ENCODE peak calls at places on chromosomes 6 and 20, in seven cellular contexts. One of them, this sample, is unnamed. For H3K36me3 and H3K4me1, the result is how much of the 10 kb centered on the place peaks cover.

GRCh38 chr6:158439255-158439654 is 120.6 kb upstream of the TMEM181 start:
- DNase-seq in MM.1S: no peak
- DNase-seq in kidney: no peak
- DNase-seq in hepatocyte: no peak
- DNase-seq in aorta: no peak
- DNase-seq in body of pancreas: no peak
- DNase-seq in pancreas: no peak
- DNase-seq in this sample: no peak

GRCh38 chr6:125827788-125828313 is 37.1 kb downstream of the NCOA7 start:
- DNase-seq in MM.1S: no peak
- DNase-seq in hepatocyte: no peak
- DNase-seq in kidney: no peak
- DNase-seq in body of pancreas: no peak
- DNase-seq in pancreas: no peak
- DNase-seq in aorta: no peak
- DNase-seq in this sample: no peak

GRCh38 chr6:111494951-111495350 is 11.9 kb upstream of the REV3L start:
- DNase-seq in kidney: no peak
- DNase-seq in MM.1S: no peak
- DNase-seq in hepatocyte: no peak
- DNase-seq in aorta: no peak
- DNase-seq in body of pancreas: no peak
- DNase-seq in pancreas: no peak
- DNase-seq in this sample: no peak

GRCh38 chr6:62974452-62974851 is 236.8 kb upstream of the FKBP1C start:
- DNase-seq in pancreas: no peak
- DNase-seq in MM.1S: peak
- DNase-seq in body of pancreas: no peak
- DNase-seq in kidney: no peak
- DNase-seq in hepatocyte: no peak
- DNase-seq in aorta: no peak
- DNase-seq in this sample: no peak

GRCh38 chr6:52305948-52306767 is 21.6 kb upstream of the MCM3 start:
- DNase-seq in pancreas: no peak
- DNase-seq in body of pancreas: no peak
- DNase-seq in kidney: no peak
- DNase-seq in aorta: no peak
- DNase-seq in hepatocyte: no peak
- DNase-seq in MM.1S: peak
- DNase-seq in this sample: no peak

GRCh38 chr6:32664827-32665362 is 1.6 kb downstream of the HLA-DQB1 start:
- DNase-seq in hepatocyte: no peak
- DNase-seq in pancreas: no peak
- DNase-seq in kidney: no peak
- DNase-seq in body of pancreas: peak
- DNase-seq in MM.1S: no peak
- DNase-seq in aorta: peak
- DNase-seq in this sample: peak

GRCh38 chr6:26223677-26224546 is 136.7 kb downstream of the HFE start:
- DNase-seq in hepatocyte: peak
- DNase-seq in pancreas: peak
- DNase-seq in kidney: no peak
- DNase-seq in MM.1S: peak
- DNase-seq in aorta: no peak
- DNase-seq in body of pancreas: peak
- DNase-seq in this sample: peak

GRCh38 chr6:69888842-69889590 is 22.7 kb downstream of the COL19A1 start:
- DNase-seq in MM.1S: no peak
- DNase-seq in body of pancreas: no peak
- DNase-seq in kidney: no peak
- DNase-seq in aorta: no peak
- DNase-seq in pancreas: no peak
- DNase-seq in hepatocyte: no peak
- DNase-seq in this sample: no peak

GRCh38 chr20:10115021-10115420 is 80.2 kb downstream of the ANKEF1 start:
- DNase-seq in body of pancreas: no peak
- DNase-seq in aorta: no peak
- DNase-seq in hepatocyte: no peak
- DNase-seq in pancreas: no peak
- DNase-seq in kidney: no peak
- DNase-seq in MM.1S: no peak
- DNase-seq in this sample: no peak

GRCh38 chr20:22717466-22717865 is 133.1 kb upstream of the FOXA2 start:
- DNase-seq in hepatocyte: peak
- DNase-seq in aorta: no peak
- DNase-seq in body of pancreas: no peak
- DNase-seq in pancreas: no peak
- DNase-seq in MM.1S: no peak
- DNase-seq in kidney: no peak
- DNase-seq in this sample: peak

GRCh38 chr6:32073613-32074012 is 35.4 kb downstream of the CYP21A2 start:
- DNase-seq in hepatocyte: no peak
- DNase-seq in aorta: no peak
- DNase-seq in body of pancreas: no peak
- DNase-seq in MM.1S: no peak
- DNase-seq in pancreas: no peak
- DNase-seq in kidney: no peak
- DNase-seq in this sample: no peak

GRCh38 chr20:50322703-50323131 is 132.1 kb downstream of the CEBPB start:
- DNase-seq in pancreas: no peak
- DNase-seq in MM.1S: no peak
- DNase-seq in kidney: no peak
- DNase-seq in aorta: peak
- DNase-seq in hepatocyte: no peak
- DNase-seq in body of pancreas: no peak
- DNase-seq in this sample: no peak

GRCh38 chr6:137722749-137723272 is 144.2 kb upstream of the TNFAIP3 start:
- DNase-seq in kidney: no peak
- DNase-seq in body of pancreas: no peak
- DNase-seq in MM.1S: peak
- DNase-seq in hepatocyte: no peak
- DNase-seq in aorta: no peak
- DNase-seq in pancreas: no peak
- DNase-seq in this sample: no peak

GRCh38 chr6:41798901-41799300 is 11.4 kb downstream of the TOMM6 start:
- DNase-seq in hepatocyte: no peak
- DNase-seq in kidney: no peak
- DNase-seq in aorta: no peak
- DNase-seq in MM.1S: no peak
- DNase-seq in body of pancreas: no peak
- DNase-seq in pancreas: no peak
- DNase-seq in this sample: no peak
- H3K36me3 ChIP-seq in hepatocyte: under half
- H3K36me3 ChIP-seq in kidney: under half
- H3K36me3 ChIP-seq in aorta: under half
- H3K36me3 ChIP-seq in MM.1S: under half
- H3K36me3 ChIP-seq in body of pancreas: under half
- H3K36me3 ChIP-seq in pancreas: under half
- H3K36me3 ChIP-seq in this sample: under half

GRCh38 chr20:62622178-62622876 is 20.0 kb upstream of the SLCO4A1 start:
- DNase-seq in body of pancreas: no peak
- DNase-seq in MM.1S: no peak
- DNase-seq in pancreas: peak
- DNase-seq in aorta: no peak
- DNase-seq in kidney: peak
- DNase-seq in hepatocyte: no peak
- DNase-seq in this sample: no peak

GRCh38 chr20:62622877-62623487 is 19.3 kb upstream of the SLCO4A1 start:
- DNase-seq in aorta: no peak
- DNase-seq in pancreas: no peak
- DNase-seq in hepatocyte: no peak
- DNase-seq in body of pancreas: no peak
- DNase-seq in MM.1S: no peak
- DNase-seq in kidney: peak
- DNase-seq in this sample: no peak

GRCh38 chr20:62621251-62622110 is 20.8 kb upstream of the SLCO4A1 start:
- DNase-seq in kidney: peak
- DNase-seq in aorta: no peak
- DNase-seq in pancreas: no peak
- DNase-seq in hepatocyte: no peak
- DNase-seq in body of pancreas: no peak
- DNase-seq in MM.1S: no peak
- DNase-seq in this sample: no peak

GRCh38 chr20:62618622-62619529 is 23.4 kb upstream of the SLCO4A1 start:
- DNase-seq in hepatocyte: no peak
- DNase-seq in body of pancreas: no peak
- DNase-seq in kidney: peak
- DNase-seq in MM.1S: no peak
- DNase-seq in pancreas: no peak
- DNase-seq in aorta: no peak
- DNase-seq in this sample: no peak

DNA sequence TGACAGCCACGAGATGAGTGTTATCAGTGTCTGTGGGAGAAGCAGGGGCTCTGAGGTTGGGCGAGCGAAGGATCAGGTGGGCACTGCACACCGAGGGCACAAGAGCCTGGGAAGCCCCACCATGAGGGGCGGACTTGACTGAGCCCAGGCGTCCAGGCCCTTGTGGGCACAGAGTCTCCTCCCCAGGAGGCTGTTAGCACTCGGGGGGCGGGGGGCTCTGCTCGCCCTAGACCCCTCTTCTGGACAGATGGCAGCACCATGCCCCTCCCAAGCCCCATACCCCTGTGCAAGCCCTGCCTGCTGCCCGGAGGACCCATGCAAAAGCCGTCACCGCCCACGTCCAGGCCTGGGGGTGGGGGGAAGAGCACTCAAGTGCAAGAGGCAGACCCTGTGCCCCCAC is 21.7 kb upstream of the SLCO4A1 start:
- DNase-seq in hepatocyte: no peak
- DNase-seq in aorta: no peak
- DNase-seq in body of pancreas: no peak
- DNase-seq in MM.1S: no peak
- DNase-seq in kidney: peak
- DNase-seq in pancreas: no peak
- DNase-seq in this sample: no peak
- H3K4me1 ChIP-seq in hepatocyte: under half
- H3K4me1 ChIP-seq in aorta: under half
- H3K4me1 ChIP-seq in body of pancreas: under half
- H3K4me1 ChIP-seq in MM.1S: under half
- H3K4me1 ChIP-seq in kidney: under half
- H3K4me1 ChIP-seq in pancreas: under half
- H3K4me1 ChIP-seq in this sample: under half

GRCh38 chr6:6581014-6581413 is 7.5 kb upstream of the LY86 start:
- DNase-seq in MM.1S: no peak
- DNase-seq in hepatocyte: no peak
- DNase-seq in pancreas: no peak
- DNase-seq in aorta: no peak
- DNase-seq in kidney: no peak
- DNase-seq in body of pancreas: no peak
- DNase-seq in this sample: no peak
- H3K36me3 ChIP-seq in MM.1S: under half
- H3K36me3 ChIP-seq in hepatocyte: under half
- H3K36me3 ChIP-seq in pancreas: under half
- H3K36me3 ChIP-seq in aorta: under half
- H3K36me3 ChIP-seq in kidney: under half
- H3K36me3 ChIP-seq in body of pancreas: under half
- H3K36me3 ChIP-seq in this sample: under half

GRCh38 chr6:2857185-2857579 is 15.5 kb upstream of the SERPINB1 start:
- DNase-seq in aorta: peak
- DNase-seq in kidney: no peak
- DNase-seq in hepatocyte: no peak
- DNase-seq in MM.1S: no peak
- DNase-seq in pancreas: no peak
- DNase-seq in body of pancreas: no peak
- DNase-seq in this sample: no peak

GRCh38 chr6:2855061-2855519 is 13.4 kb upstream of the SERPINB1 start:
- DNase-seq in kidney: no peak
- DNase-seq in pancreas: no peak
- DNase-seq in body of pancreas: no peak
- DNase-seq in aorta: no peak
- DNase-seq in hepatocyte: no peak
- DNase-seq in MM.1S: no peak
- DNase-seq in this sample: no peak

GRCh38 chr6:2858678-2859324 is 17.1 kb upstream of the SERPINB1 start:
- DNase-seq in MM.1S: no peak
- DNase-seq in pancreas: no peak
- DNase-seq in aorta: no peak
- DNase-seq in kidney: no peak
- DNase-seq in body of pancreas: no peak
- DNase-seq in hepatocyte: no peak
- DNase-seq in this sample: no peak

GRCh38 chr6:2859325-2859700 is 17.6 kb upstream of the SERPINB1 start:
- DNase-seq in kidney: no peak
- DNase-seq in hepatocyte: no peak
- DNase-seq in pancreas: no peak
- DNase-seq in MM.1S: no peak
- DNase-seq in aorta: no peak
- DNase-seq in body of pancreas: no peak
- DNase-seq in this sample: no peak

DNA sequence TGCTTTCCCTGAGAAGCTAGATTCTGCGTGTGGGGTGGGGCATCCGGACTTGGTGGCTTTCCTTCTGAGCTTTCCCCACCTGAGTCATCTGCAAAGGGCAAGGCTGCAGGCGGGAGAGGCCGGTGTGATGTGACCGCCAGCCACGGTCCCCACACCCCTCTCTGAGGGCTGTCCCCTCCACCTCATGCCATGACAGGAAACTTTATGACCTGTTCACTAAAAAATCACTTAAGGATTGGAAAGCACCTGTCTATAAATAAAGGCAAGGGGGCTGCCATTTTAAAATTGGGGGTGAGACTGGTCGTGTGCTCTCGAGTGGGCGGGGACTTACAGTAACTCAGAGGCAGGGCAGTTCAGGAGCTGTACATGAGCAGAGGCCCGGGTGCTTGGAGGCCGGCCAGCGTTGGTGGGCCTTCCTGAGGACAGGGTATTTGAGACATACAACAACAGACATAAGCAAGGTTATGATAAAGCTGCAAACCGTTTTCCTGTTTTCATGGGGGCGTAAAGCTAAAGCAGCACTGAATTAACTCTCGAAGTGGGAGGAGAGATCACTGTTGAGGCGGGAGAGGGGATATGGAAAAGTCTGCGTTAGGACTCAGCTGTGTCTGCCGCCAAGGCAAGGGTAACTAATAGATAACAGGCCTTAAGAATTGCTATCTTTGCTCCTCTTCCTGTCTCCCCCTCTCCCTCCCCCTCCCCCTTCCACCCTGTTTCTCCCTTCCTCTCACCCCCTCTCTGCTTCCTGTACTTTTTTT is 16.1 kb upstream of the SERPINB1 start:
- DNase-seq in MM.1S: no peak
- DNase-seq in aorta: peak
- DNase-seq in body of pancreas: no peak
- DNase-seq in pancreas: no peak
- DNase-seq in hepatocyte: peak
- DNase-seq in kidney: peak
- DNase-seq in this sample: peak
- H3K4me1 ChIP-seq in MM.1S: under half
- H3K4me1 ChIP-seq in aorta: under half
- H3K4me1 ChIP-seq in body of pancreas: under half
- H3K4me1 ChIP-seq in pancreas: under half
- H3K4me1 ChIP-seq in hepatocyte: under half
- H3K4me1 ChIP-seq in kidney: under half
- H3K4me1 ChIP-seq in this sample: under half

GRCh38 chr6:3135668-3136297 is 17.3 kb downstream of the BPHL start:
- DNase-seq in pancreas: peak
- DNase-seq in hepatocyte: peak
- DNase-seq in body of pancreas: peak
- DNase-seq in MM.1S: no peak
- DNase-seq in aorta: no peak
- DNase-seq in kidney: no peak
- DNase-seq in this sample: no peak
- H3K36me3 ChIP-seq in pancreas: under half
- H3K36me3 ChIP-seq in hepatocyte: under half
- H3K36me3 ChIP-seq in body of pancreas: under half
- H3K36me3 ChIP-seq in MM.1S: under half
- H3K36me3 ChIP-seq in aorta: under half
- H3K36me3 ChIP-seq in kidney: under half
- H3K36me3 ChIP-seq in this sample: under half

This sample was measured in cardiac muscle cell.